ENCODE peak calls at places on chromosomes 6 and 20, in eight cellular contexts. B, G, E, Q, R, H, O and I are unnamed samples.

GRCh38 chr6:65014006-65014405 is 693.0 kb downstream of the EYS start:
- DNase-seq in G (no peak), H (no peak), Q (no peak), E (no peak), B (no peak), O (no peak), R (no peak), I (no peak)

GRCh38 chr6:56450376-56450775 is 192.3 kb downstream of the DST start:
- DNase-seq in H (no peak), R (no peak), E (no peak), Q (no peak), B (no peak), G (no peak), O (no peak), I (no peak)

GRCh38 chr6:90222724-90223198 is 73.9 kb downstream of the BACH2 start:
- DNase-seq in H (peak; percentile 90), R (no peak), B (no peak), O (no peak), E (no peak), Q (peak; percentile 34), G (peak; percentile 64), I (peak; percentile 72)

GRCh38 chr6:37369321-37370196 is 15.8 kb downstream of the RNF8 start:
- DNase-seq in B (no peak), G (peak; percentile 7), O (no peak), H (peak; percentile 6), E (no peak), R (no peak), Q (peak; percentile 35), I (no peak)

GRCh38 chr6:73579389-73579788 is 58.6 kb upstream of the EEF1A1 start:
- DNase-seq in G (peak; percentile 45), B (no peak), Q (no peak), E (no peak), O (no peak), R (no peak), H (no peak), I (peak; percentile 57)

GRCh38 chr6:142275146-142276006 is 26.4 kb upstream of the ADGRG6 start:
- DNase-seq in R (no peak), E (no peak), Q (peak; percentile 16), H (peak; percentile 71), G (peak; percentile 25), O (no peak), B (no peak), I (no peak)

GRCh38 chr20:49674383-49675352 is 39.0 kb downstream of the B4GALT5 start:
- DNase-seq in G (peak; percentile 78), R (no peak), O (no peak), H (peak; percentile 86), E (no peak), B (no peak), Q (peak; percentile 78), I (peak; percentile 92)

GRCh38 chr6:113010590-113010989 is 663.5 kb downstream of the RFPL4B start:
- DNase-seq in Q (no peak), O (no peak), H (no peak), G (no peak), R (no peak), B (no peak), E (no peak), I (no peak)

GRCh38 chr6:134029495-134030455 is 22.6 kb downstream of the SLC2A12 start:
- DNase-seq in Q (peak; percentile 31), H (peak; percentile 32), O (no peak), B (no peak), E (no peak), G (peak; percentile 80), R (no peak), I (peak; percentile 37)

GRCh38 chr6:104525677-104526322 is 333.9 kb downstream of the HACE1 start:
- DNase-seq in B (peak; percentile 70), O (peak; percentile 82), Q (peak; percentile 84), H (peak; percentile 70), G (peak; percentile 68), R (peak; percentile 76), E (peak; percentile 25), I (peak; percentile 69)

GRCh38 chr20:44651507-44652373 is at the start of gene ADA:
- DNase-seq in H (peak; percentile 27), R (peak; percentile 70), Q (peak; percentile 79), E (no peak), B (peak; percentile 65), O (peak; percentile 43), G (peak; percentile 63), I (peak; percentile 34)

GRCh38 chr6:135230702-135231468 is 49.8 kb downstream of the MYB start:
- DNase-seq in H (no peak), R (no peak), Q (peak; percentile 46), E (no peak), O (no peak), G (no peak), B (no peak), I (no peak)

GRCh38 chr20:24981750-24982149 is 10.8 kb downstream of the APMAP start:
- DNase-seq in O (no peak), H (no peak), G (no peak), E (no peak), Q (no peak), B (no peak), R (peak; percentile 2), I (no peak)

GRCh38 chr6:144007779-144008500 is at the start of gene PLAGL1:
- DNase-seq in Q (peak; percentile 82), G (peak; percentile 79), H (peak; percentile 46), E (no peak), B (peak; percentile 28), O (peak; percentile 28), R (no peak), I (peak; percentile 16)

GRCh38 chr20:43559588-43559987 is 761 bp downstream of the SGK2 start:
- DNase-seq in H (no peak), O (no peak), R (no peak), G (no peak), Q (no peak), B (no peak), E (no peak), I (no peak)

GRCh38 chr6:133166706-133167105 is 74.5 kb upstream of the EYA4 start:
- DNase-seq in E (no peak), Q (no peak), O (no peak), G (no peak), H (no peak), B (no peak), R (no peak), I (no peak)

GRCh38 chr6:104527761-104528415 is 331.8 kb downstream of the HACE1 start:
- DNase-seq in G (peak; percentile 16), O (no peak), H (peak; percentile 37), Q (peak; percentile 43), R (no peak), E (no peak), B (no peak), I (peak; percentile 38)

GRCh38 chr20:62064788-62065668 is 653 bp downstream of the TAF4 start:
- DNase-seq in B (peak; percentile 30), Q (peak; percentile 59), G (no peak), E (no peak), R (no peak), O (peak; percentile 50), H (no peak), I (no peak)

GRCh38 chr6:3297909-3298308 is 39.2 kb downstream of the PSMG4 start:
- DNase-seq in Q (no peak), G (no peak), H (no peak), B (no peak), R (no peak), E (no peak), O (no peak), I (no peak)

GRCh38 chr6:22747576-22747975 is 178.2 kb downstream of the HDGFL1 start:
- DNase-seq in O (no peak), G (no peak), E (no peak), Q (no peak), R (no peak), H (no peak), B (no peak), I (no peak)

GRCh38 chr6:125415921-125416320 is 114.2 kb upstream of the HDDC2 start:
- DNase-seq in E (no peak), G (no peak), B (no peak), R (no peak), O (no peak), Q (peak; percentile 10), H (no peak), I (no peak)

GRCh38 chr20:38842017-38842416 is 36.5 kb downstream of the PPP1R16B start:
- DNase-seq in R (no peak), H (no peak), B (peak; percentile 41), O (peak; percentile 43), Q (no peak), G (no peak), E (no peak), I (no peak)

GRCh38 chr6:39054577-39055142 is 6.1 kb downstream of the GLP1R start:
- DNase-seq in G (no peak), H (no peak), Q (no peak), B (no peak), E (no peak), R (no peak), O (no peak), I (no peak)

GRCh38 chr6:11120273-11121005 is 8.9 kb upstream of the ERVFRD-1 start:
- DNase-seq in R (no peak), O (no peak), E (no peak), G (peak; percentile 67), H (peak; percentile 48), Q (peak; percentile 4), B (no peak), I (peak; percentile 26)

GRCh38 chr6:45265246-45265645 is 62.9 kb upstream of the RUNX2 start:
- DNase-seq in B (no peak), O (no peak), E (no peak), G (no peak), H (no peak), R (no peak), Q (peak; percentile 3), I (no peak)

GRCh38 chr6:130494745-130495144 is 128.9 kb downstream of the TMEM200A start:
- DNase-seq in O (no peak), G (no peak), E (no peak), B (no peak), R (no peak), Q (peak; percentile 25), H (peak; percentile 52), I (no peak)

GRCh38 chr6:161694995-161695394 is 421.1 kb upstream of the AGPAT4 start:
- DNase-seq in R (no peak), Q (peak; percentile 62), O (no peak), H (peak; percentile 24), B (no peak), E (no peak), G (peak; percentile 47), I (peak; percentile 21)

GRCh38 chr6:130033999-130034814 is 15.8 kb downstream of the L3MBTL3 start:
- DNase-seq in G (peak; percentile 36), H (peak; percentile 27), O (no peak), E (no peak), Q (peak; percentile 83), B (no peak), R (no peak), I (peak; percentile 86)